ENCODE peak calls at places on chromosomes 13 and 19, in seven cellular contexts. S, M, G, B, P, Y and X are unnamed samples.

GRCh38 chr13:48873598-48873997 is 102.1 kb upstream of the FNDC3A start:
- DNase-seq in S (no peak), M (no peak), G (no peak), B (no peak), P (no peak), Y (peak), X (no peak)

GRCh38 chr19:55247621-55248099 is 11.2 kb downstream of the PPP6R1 start:
- DNase-seq in S (peak), M (no peak), G (no peak), B (peak), P (no peak), Y (no peak), X (no peak)

GRCh38 chr19:35107541-35107939 is 8.1 kb upstream of the FXYD3 start:
- DNase-seq in S (peak), M (peak), G (peak), B (no peak), P (no peak), Y (no peak), X (no peak)

GRCh38 chr13:98142427-98143156 is at the start of gene FARP1:
- DNase-seq in S (peak), M (peak), G (peak), B (peak), P (no peak), Y (no peak), X (no peak)

GRCh38 chr19:13101590-13102415 is 855 bp downstream of the LYL1 start:
- DNase-seq in S (no peak), M (no peak), G (no peak), B (no peak), P (no peak), Y (no peak), X (no peak)

GRCh38 chr19:8451377-8451776 is 6.6 kb downstream of the HNRNPM start:
- DNase-seq in S (no peak), M (no peak), G (no peak), B (no peak), P (no peak), Y (no peak), X (no peak)

GRCh38 chr13:24032674-24033073 is 127.8 kb upstream of the SPATA13 start:
- DNase-seq in S (no peak), M (no peak), G (no peak), B (no peak), P (no peak), Y (no peak), X (no peak)

GRCh38 chr19:4376991-4377781 is 23.2 kb downstream of the SH3GL1 start:
- DNase-seq in S (no peak), M (peak), G (no peak), B (no peak), P (no peak), Y (no peak), X (no peak)

GRCh38 chr13:39836038-39836437 is 180.6 kb downstream of the COG6 start:
- DNase-seq in S (no peak), M (no peak), G (no peak), B (no peak), P (no peak), Y (no peak), X (no peak)

GRCh38 chr13:96898212-96898611 is 96.1 kb downstream of the OXGR1 start:
- DNase-seq in S (no peak), M (no peak), G (no peak), B (no peak), P (no peak), Y (no peak), X (no peak)

GRCh38 chr13:21696865-21697448 is 26.1 kb downstream of the FGF9 start:
- DNase-seq in S (no peak), M (no peak), G (no peak), B (no peak), P (no peak), Y (no peak), X (no peak)

GRCh38 chr19:45211751-45212381 is 33.3 kb downstream of the BLOC1S3 start:
- DNase-seq in S (no peak), M (peak), G (no peak), B (peak), P (no peak), Y (no peak), X (no peak)

GRCh38 chr19:5832049-5832448 is 7.5 kb downstream of the FUT6 start:
- DNase-seq in S (no peak), M (no peak), G (no peak), B (no peak), P (no peak), Y (no peak), X (no peak)

GRCh38 chr13:31722684-31723083 is 16.6 kb upstream of the RXFP2 start:
- DNase-seq in S (no peak), M (no peak), G (no peak), B (no peak), P (no peak), Y (no peak), X (no peak)

GRCh38 chr19:34841780-34842179 is 68.8 kb upstream of the ZNF599 start:
- DNase-seq in S (no peak), M (no peak), G (no peak), B (no peak), P (no peak), Y (no peak), X (no peak)

GRCh38 chr19:4083677-4084546 is 17.2 kb upstream of the ZBTB7A start:
- DNase-seq in S (peak), M (peak), G (peak), B (peak), P (no peak), Y (no peak), X (no peak)

GRCh38 chr13:78655906-78656305 is 3.0 kb downstream of the OBI1 start:
- DNase-seq in S (no peak), M (no peak), G (no peak), B (no peak), P (no peak), Y (no peak), X (no peak)

GRCh38 chr13:78652651-78653050 is 6.3 kb downstream of the OBI1 start:
- DNase-seq in S (no peak), M (no peak), G (no peak), B (no peak), P (no peak), Y (no peak), X (no peak)

GRCh38 chr13:78650725-78651083 is 8.3 kb downstream of the OBI1 start:
- DNase-seq in S (no peak), M (no peak), G (no peak), B (no peak), P (no peak), Y (no peak), X (no peak)

GRCh38 chr13:78655007-78655406 is 3.9 kb downstream of the OBI1 start:
- DNase-seq in S (no peak), M (no peak), G (no peak), B (no peak), P (no peak), Y (no peak), X (no peak)

GRCh38 chr13:78649997-78650724 is 8.8 kb downstream of the OBI1 start:
- DNase-seq in S (no peak), M (no peak), G (no peak), B (no peak), P (no peak), Y (no peak), X (no peak)
- TF ChIP-seq POLR2AphosphoS5 in S (no peak), M (no peak), G (no peak), B (no peak), P (no peak), Y (no peak), X (no peak)

DNA sequence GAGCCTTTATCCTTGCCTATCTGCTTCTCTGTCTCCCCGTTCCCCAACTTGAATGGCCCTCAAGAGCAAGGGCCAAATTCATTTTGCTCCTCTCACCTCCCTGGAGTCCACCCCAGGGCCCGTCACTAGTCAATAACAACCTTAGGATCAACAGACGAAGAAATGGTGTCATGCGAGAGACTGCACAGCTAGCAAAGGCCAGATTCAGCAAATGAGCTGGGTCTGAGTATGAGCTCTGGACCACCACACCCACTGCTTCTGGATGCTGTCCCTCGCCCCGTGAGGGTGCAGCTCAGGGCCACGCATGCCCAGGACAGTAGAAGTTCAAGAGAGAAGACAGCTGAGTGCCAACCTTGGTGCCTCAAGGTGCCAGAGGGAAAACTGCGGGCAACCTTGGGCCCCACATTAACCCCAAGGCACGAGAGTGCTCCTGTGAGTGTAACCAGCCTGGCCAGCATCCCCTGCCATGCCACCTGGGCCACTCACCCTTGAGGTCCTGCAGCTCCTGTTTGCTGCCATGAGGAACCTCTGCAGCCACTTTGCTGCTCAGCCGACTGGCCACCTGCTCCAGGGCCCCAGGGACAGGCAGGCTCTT is 11.8 kb upstream of the AKAP8L start:
- DNase-seq in S (no peak), M (no peak), G (no peak), B (no peak), P (no peak), Y (no peak), X (no peak)
- TF ChIP-seq POLR2A in S (no peak), M (no peak), G (no peak), B (no peak), P (no peak), Y (no peak), X (no peak)

GRCh38 chr13:112861876-112862615 is 107.0 kb upstream of the MCF2L start:
- DNase-seq in S (no peak), M (peak), G (no peak), B (no peak), P (no peak), Y (no peak), X (no peak)
- TF ChIP-seq EP300 in S (no peak), M (no peak), G (no peak), B (no peak), P (no peak), Y (no peak), X (no peak)

GRCh38 chr19:53553865-53554791 is 16.2 kb downstream of the ZNF331 start:
- DNase-seq in S (peak), M (peak), G (no peak), B (peak), P (peak), Y (no peak), X (peak)
- TF ChIP-seq POLR2AphosphoS5 in S (peak), M (peak), G (no peak), B (peak), P (peak), Y (no peak), X (peak)

GRCh38 chr19:2604747-2605329 is 97.7 kb downstream of the GNG7 start:
- DNase-seq in S (no peak), M (no peak), G (no peak), B (no peak), P (no peak), Y (no peak), X (no peak)

GRCh38 chr19:2607712-2608601 is 94.5 kb downstream of the GNG7 start:
- DNase-seq in S (peak), M (no peak), G (no peak), B (peak), P (peak), Y (no peak), X (no peak)

GRCh38 chr19:2603320-2603719 is 99.2 kb downstream of the GNG7 start:
- DNase-seq in S (no peak), M (no peak), G (no peak), B (peak), P (no peak), Y (no peak), X (no peak)

GRCh38 chr19:2600914-2601870 is 101.3 kb downstream of the GNG7 start:
- DNase-seq in S (no peak), M (no peak), G (no peak), B (no peak), P (no peak), Y (no peak), X (no peak)

DNA sequence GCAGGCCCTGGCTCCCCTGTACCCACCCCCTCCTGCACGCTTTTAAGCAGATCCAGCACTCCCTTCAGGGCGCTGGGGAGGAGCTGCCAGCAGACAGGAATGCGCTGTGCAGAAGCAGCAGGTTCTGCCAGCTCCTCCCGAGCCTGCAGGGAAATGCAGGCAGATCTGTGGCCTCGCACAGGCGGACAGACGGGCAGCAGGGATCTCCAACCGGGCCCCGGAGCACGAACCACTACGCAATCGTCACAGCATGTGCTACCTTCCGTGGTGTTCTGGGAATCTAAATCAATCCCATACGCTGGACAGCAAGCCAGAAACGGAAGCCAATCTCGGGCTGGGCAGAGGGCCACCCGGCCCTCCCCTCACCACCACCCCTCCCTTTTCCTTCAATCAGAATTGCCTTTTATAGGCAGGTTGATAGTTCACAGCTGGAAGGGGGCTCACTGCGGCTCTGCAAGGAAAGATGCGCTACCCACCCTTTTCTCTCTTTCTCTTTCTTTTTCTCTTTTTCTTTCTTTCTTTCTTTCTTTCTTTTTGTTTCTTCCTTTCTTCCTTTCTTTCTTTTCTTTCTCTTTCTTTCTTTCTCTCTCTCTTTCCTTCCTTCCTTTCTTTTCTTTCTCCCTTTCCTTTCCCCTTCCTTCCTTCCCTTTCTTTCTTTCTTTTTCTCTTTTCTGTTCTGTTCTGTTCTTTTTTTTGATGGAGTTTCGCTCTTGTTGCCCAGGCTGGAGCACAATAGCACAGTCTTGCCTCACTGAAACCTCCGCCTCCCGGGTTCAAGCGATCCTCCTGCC is 99.9 kb downstream of the GNG7 start:
- DNase-seq in S (peak), M (peak), G (no peak), B (peak), P (no peak), Y (no peak), X (peak)
- TF ChIP-seq POLR2A in S (no peak), M (no peak), G (no peak), B (no peak), P (no peak), Y (peak), X (peak)